ENCODE peak calls at places on chromosomes 13 and 19, in seven cellular contexts. R is IMR-90, S is mesendoderm, Q is mesenchymal stem cell, U is H1, A is H9, Y is trophoblast cell. B is an unnamed sample.
A peak's percentile ranks its signal among the peaks of the same experiment; 100 is the strongest.

GRCh38 chr13:97849305-97849704 is 104.2 kb upstream of the IPO5 start:
- DNase-seq in R (peak; percentile 52), S (peak; percentile 74), Q (peak; percentile 38), U (no peak), A (no peak), Y (peak; percentile 52), B (peak; percentile 4)

GRCh38 chr19:18903146-18904056 is 7.4 kb upstream of the CERS1 start:
- DNase-seq in R (no peak), S (no peak), Q (no peak), U (no peak), A (no peak), Y (no peak), B (no peak)

GRCh38 chr13:100513987-100514670 is 74.5 kb downstream of the GGACT start:
- DNase-seq in R (no peak), S (no peak), Q (peak; percentile 33), U (no peak), A (peak; percentile 23), Y (no peak), B (no peak)

GRCh38 chr13:42832341-42833153 is 51.2 kb downstream of the FAM216B start:
- DNase-seq in R (peak; percentile 94), S (no peak), Q (peak; percentile 91), U (no peak), A (no peak), Y (no peak), B (no peak)

GRCh38 chr13:84455143-84455905 is 573.0 kb upstream of the SLITRK1 start:
- DNase-seq in R (no peak), S (peak; percentile 30), Q (no peak), U (no peak), A (no peak), Y (no peak), B (no peak)

GRCh38 chr19:36008336-36008978 is at the start of gene SYNE4:
- DNase-seq in R (no peak), S (peak; percentile 93), Q (no peak), U (no peak), A (peak; percentile 94), Y (peak; percentile 88), B (no peak)

GRCh38 chr19:13154241-13154778 is 4.1 kb downstream of the IER2 start:
- DNase-seq in R (peak; percentile 95), S (peak; percentile 72), Q (peak; percentile 82), U (no peak), A (peak; percentile 41), Y (peak; percentile 79), B (peak; percentile 46)

GRCh38 chr13:89375839-89376238 is 1704.7 kb downstream of the SLITRK5 start:
- DNase-seq in R (peak; percentile 63), S (no peak), Q (peak; percentile 18), U (no peak), A (no peak), Y (no peak), B (no peak)

GRCh38 chr19:40688294-40688693 is 2.2 kb downstream of the NUMBL start:
- DNase-seq in R (no peak), S (no peak), Q (no peak), U (no peak), A (no peak), Y (no peak), B (no peak)

GRCh38 chr13:110716235-110716505 is 2.7 kb downstream of the ING1 start:
- DNase-seq in R (no peak), S (peak; percentile 69), Q (peak; percentile 56), U (no peak), A (no peak), Y (peak; percentile 84), B (no peak)

GRCh38 chr13:42394361-42395065 is 122.6 kb downstream of the AKAP11 start:
- DNase-seq in R (no peak), S (no peak), Q (no peak), U (no peak), A (no peak), Y (no peak), B (no peak)

DNA sequence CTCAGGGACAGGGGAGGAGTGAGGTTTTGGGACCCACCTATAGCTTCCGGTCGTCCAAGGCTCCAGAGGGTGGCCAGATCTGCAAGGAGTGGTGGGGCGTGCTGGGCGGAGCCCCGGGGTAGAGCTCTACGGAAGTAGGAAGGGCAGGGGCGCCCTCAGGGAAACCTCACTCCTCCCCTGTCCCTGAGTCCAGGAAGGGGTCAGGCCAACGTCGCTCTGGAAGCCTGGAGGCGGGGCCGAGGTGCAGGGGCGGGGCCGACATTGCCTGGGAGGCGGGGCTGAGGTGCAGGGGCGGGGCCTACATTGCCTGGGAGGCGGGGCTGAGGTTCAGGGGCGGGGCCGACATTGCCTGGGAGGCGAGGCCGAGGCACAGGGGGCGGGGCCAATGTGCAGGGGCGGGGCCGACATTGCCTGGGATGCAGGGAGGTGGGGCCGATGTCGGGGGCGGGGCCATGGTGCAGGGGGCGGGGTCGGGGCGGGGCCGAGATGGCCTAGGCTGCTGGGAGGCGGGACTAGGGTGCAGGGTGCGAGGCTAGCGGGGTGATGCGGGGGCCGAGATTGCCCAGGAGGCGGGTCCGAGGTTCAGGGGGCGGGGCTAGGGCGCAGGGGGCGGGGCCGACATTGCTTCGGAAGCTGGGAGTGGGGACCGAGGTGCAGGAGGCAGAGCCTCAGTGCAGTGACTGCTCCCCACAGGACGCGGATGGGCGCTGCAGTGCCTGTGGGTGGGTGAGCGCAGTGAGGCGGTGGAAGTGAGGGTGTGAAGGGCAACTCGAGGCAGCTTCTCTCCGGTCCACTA is 4.9 kb upstream of the PALM start:
- DNase-seq in R (peak; percentile 18), S (peak; percentile 87), Q (peak; percentile 55), U (peak; percentile 90), A (peak; percentile 97), Y (peak; percentile 55), B (peak; percentile 69)
- H2BK120ac ChIP-seq in R (no peak overlapping the region), S (no peak overlapping the region), Q (no peak overlapping the region), U (no peak overlapping the region), A (no peak overlapping the region), Y (no peak overlapping the region), B (no peak overlapping the region)

GRCh38 chr19:37303591-37304171 is 67.2 kb upstream of the ZNF527 start:
- DNase-seq in R (no peak), S (peak; percentile 52), Q (no peak), U (no peak), A (no peak), Y (no peak), B (no peak)
- H3K27ac ChIP-seq in R (no peak overlapping the region), S (no peak overlapping the region), Q (no peak overlapping the region), U (no peak overlapping the region), A (no peak overlapping the region), Y (no peak overlapping the region), B (no peak overlapping the region)

GRCh38 chr13:94201022-94201421 is 278.5 kb downstream of the DCT start:
- DNase-seq in R (no peak), S (peak; percentile 68), Q (no peak), U (no peak), A (no peak), Y (no peak), B (no peak)
- H3K4ac ChIP-seq in R (no peak overlapping the region), S (no peak overlapping the region), Q (no peak overlapping the region), U (no peak overlapping the region), A (no peak overlapping the region), Y (no peak overlapping the region), B (no peak overlapping the region)

GRCh38 chr13:113475911-113476310 is 14.6 kb downstream of the DCUN1D2 start:
- DNase-seq in R (no peak), S (no peak), Q (no peak), U (no peak), A (no peak), Y (peak; percentile 89), B (no peak)

GRCh38 chr13:113475280-113475679 is 15.2 kb downstream of the DCUN1D2 start:
- DNase-seq in R (no peak), S (no peak), Q (no peak), U (no peak), A (no peak), Y (peak; percentile 85), B (no peak)

GRCh38 chr13:113483504-113484287 is 6.8 kb downstream of the DCUN1D2 start:
- DNase-seq in R (no peak), S (no peak), Q (no peak), U (no peak), A (no peak), Y (no peak), B (no peak)

GRCh38 chr13:113476811-113477210 is 13.7 kb downstream of the DCUN1D2 start:
- DNase-seq in R (no peak), S (no peak), Q (no peak), U (no peak), A (no peak), Y (no peak), B (no peak)

GRCh38 chr13:113479179-113479578 is 11.3 kb downstream of the DCUN1D2 start:
- DNase-seq in R (no peak), S (no peak), Q (no peak), U (no peak), A (no peak), Y (no peak), B (no peak)
- H2BK120ac ChIP-seq in R (no peak overlapping the region), S (no peak overlapping the region), Q (no peak overlapping the region), U (no peak overlapping the region), A (no peak overlapping the region), Y (no peak overlapping the region), B (no peak overlapping the region)

GRCh38 chr13:81142306-81142999 is 801.5 kb upstream of the SPRY2 start:
- DNase-seq in R (no peak), S (peak; percentile 40), Q (no peak), U (no peak), A (no peak), Y (no peak), B (no peak)
- H3K27ac ChIP-seq in R (no peak overlapping the region), S (no peak overlapping the region), Q (no peak overlapping the region), U (no peak overlapping the region), A (no peak overlapping the region), Y (no peak overlapping the region), B (no peak overlapping the region)

DNA sequence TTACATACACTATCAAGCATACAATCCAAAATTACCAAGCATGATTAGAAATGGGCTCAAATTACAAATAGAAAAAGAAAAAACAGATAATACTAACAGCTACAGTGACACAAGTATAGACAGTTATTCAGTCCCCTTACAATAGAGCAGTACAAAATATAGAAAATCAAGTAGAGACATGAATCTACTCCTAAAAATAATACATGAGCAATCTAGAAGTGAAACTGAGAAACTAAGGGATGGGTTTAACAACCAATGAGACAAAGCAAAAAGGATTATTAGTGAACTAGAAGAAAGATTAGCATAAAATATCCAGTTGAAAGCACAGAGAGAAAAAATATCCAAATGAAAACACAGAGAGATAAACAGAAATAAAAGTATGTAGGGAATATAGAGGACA is 426.7 kb downstream of the TBC1D4 start:
- DNase-seq in R (no peak), S (no peak), Q (no peak), U (no peak), A (no peak), Y (no peak), B (no peak)
- H3K4ac ChIP-seq in R (no peak overlapping the region), S (no peak overlapping the region), Q (no peak overlapping the region), U (no peak overlapping the region), A (no peak overlapping the region), Y (no peak overlapping the region), B (no peak overlapping the region)

DNA sequence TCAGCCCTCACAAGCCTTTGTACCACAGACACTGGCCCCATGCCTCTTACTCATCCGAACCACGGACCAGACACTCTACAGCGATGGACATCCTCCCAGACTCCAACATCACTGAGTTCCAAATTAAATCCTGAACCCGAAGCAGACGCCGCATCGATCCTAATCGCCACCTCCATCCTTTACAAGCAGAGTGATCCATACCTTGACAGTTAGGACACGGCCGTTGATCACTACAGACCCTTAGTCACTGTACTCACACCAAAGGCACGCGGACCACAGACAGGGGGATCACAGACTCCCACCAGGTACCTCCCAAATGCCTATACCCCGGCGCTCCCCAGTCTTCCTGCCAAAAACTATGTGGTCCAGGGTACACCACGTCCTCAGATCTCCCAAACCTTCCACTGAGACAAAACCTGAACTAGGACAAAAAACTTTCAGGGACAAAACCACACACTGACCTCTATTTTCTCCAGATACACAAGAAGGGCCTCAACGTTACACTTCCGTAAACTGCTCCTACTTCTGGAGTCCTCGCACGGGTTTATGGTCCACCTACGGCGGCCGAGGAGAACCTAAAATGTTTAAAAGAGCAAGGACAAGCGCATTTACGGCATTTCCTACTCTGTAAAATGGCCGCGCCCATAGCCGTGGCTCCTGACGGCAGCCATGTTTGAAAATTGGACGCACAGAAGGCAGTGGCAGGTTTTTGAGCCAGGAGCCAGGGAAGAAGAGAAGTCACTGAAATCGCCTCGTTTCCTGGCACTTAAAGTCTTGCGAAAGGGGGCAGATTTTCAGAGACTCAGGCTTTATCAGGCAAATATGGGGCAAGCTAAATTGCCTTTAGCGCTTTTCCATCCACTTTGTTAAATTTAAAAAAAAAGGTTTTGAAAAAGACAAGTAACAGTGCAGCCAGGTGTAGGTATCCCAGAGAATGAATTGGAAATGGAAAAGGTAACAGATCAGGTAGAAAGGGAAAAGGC is at the start of gene ZNF350:
- DNase-seq in R (peak; percentile 97), S (peak; percentile 98), Q (peak; percentile 95), U (peak; percentile 81), A (peak; percentile 80), Y (peak; percentile 97), B (peak; percentile 71)
- H2BK120ac ChIP-seq in R (no peak within 1 kb of the TSS), S (no peak within 1 kb of the TSS), Q (no peak within 1 kb of the TSS), U (no peak within 1 kb of the TSS), A (no peak within 1 kb of the TSS), Y (no peak within 1 kb of the TSS), B (no peak within 1 kb of the TSS)

B was measured in neuronal stem cell.